ENCODE peak calls at places on chromosomes 12 and 14, in eight cellular contexts. R is stimulated activated CD8-positive, alpha-beta memory T cell treated with anti-CD3 and anti-CD28 coated beads, Interleukin-4, amount 100 ng/mL, for 1 hour; T is iPS-NIHi11; M is CD8-positive, alpha-beta T cell; F is bronchial epithelial cell; K is stimulated activated CD4-positive, alpha-beta T cell treated with anti-CD3 and anti-CD28 coated beads, Interleukin-2, amount 100 ng/mL, for 48 hours; O is lung; G is non-pigmented ciliary epithelial cell. P is an unnamed sample.

GRCh38 chr12:95998611-95999300 is 2.6 kb upstream of the HAL start:
- DNase-seq in M (peak; percentile 26), R (peak; percentile 4), T (peak; percentile 75), O (peak; percentile 36), G (peak; percentile 14), K (peak; percentile 9), F (peak; percentile 58), P (peak; percentile 82)

GRCh38 chr14:77903233-77903632 is 103.3 kb downstream of the ADCK1 start:
- DNase-seq in F (no peak), O (no peak), R (no peak), T (no peak), K (no peak), G (peak; percentile 2), M (no peak), P (peak; percentile 53)

GRCh38 chr14:38721822-38722431 is 381.1 kb downstream of the SEC23A start:
- DNase-seq in R (no peak), M (no peak), O (peak; percentile 51), T (peak; percentile 69), G (peak; percentile 15), K (peak; percentile 36), F (peak; percentile 46), P (peak; percentile 63)

GRCh38 chr12:1934831-1935230 is 16.4 kb upstream of the CACNA2D4 start:
- DNase-seq in M (no peak), K (no peak), O (no peak), G (no peak), R (no peak), F (no peak), T (no peak), P (no peak)

GRCh38 chr12:92539966-92540791 is 162.6 kb upstream of the PLEKHG7 start:
- DNase-seq in K (no peak), F (no peak), M (no peak), G (no peak), O (no peak), R (no peak), T (peak; percentile 17), P (peak; percentile 81)

GRCh38 chr14:51188566-51189185 is 51.4 kb upstream of the TMX1 start:
- DNase-seq in M (no peak), T (no peak), F (no peak), O (no peak), G (no peak), R (no peak), K (no peak), P (no peak)

GRCh38 chr14:36505892-36506731 is 13.9 kb downstream of the NKX2-1 start:
- DNase-seq in M (no peak), R (no peak), O (no peak), K (no peak), F (no peak), G (no peak), T (peak; percentile 42), P (no peak)

GRCh38 chr12:15728118-15728598 is 61.0 kb downstream of the EPS8 start:
- DNase-seq in G (peak; percentile 43), T (no peak), F (peak; percentile 43), M (no peak), O (no peak), R (no peak), K (no peak), P (no peak)

GRCh38 chr12:131332224-131332623 is 378.5 kb downstream of the ADGRD1 start:
- DNase-seq in K (no peak), G (no peak), T (no peak), F (no peak), O (no peak), R (no peak), M (no peak), P (no peak)

GRCh38 chr12:17372508-17372907 is 717.5 kb downstream of the RERGL start:
- DNase-seq in G (no peak), F (no peak), T (no peak), O (no peak), M (no peak), K (no peak), R (no peak), P (peak; percentile 91)

GRCh38 chr12:120199025-120199424 is 1.9 kb downstream of the RPLP0 start:
- DNase-seq in M (no peak), K (peak; percentile 18), T (no peak), O (no peak), F (no peak), R (no peak), G (no peak), P (no peak)

GRCh38 chr12:127785535-127785934 is 481.4 kb upstream of the TMEM132C start:
- DNase-seq in R (no peak), F (peak; percentile 1), M (no peak), G (peak; percentile 28), O (no peak), T (no peak), K (no peak), P (no peak)

GRCh38 chr14:54301349-54301748 is 95.5 kb upstream of the CDKN3 start:
- DNase-seq in K (no peak), F (no peak), R (no peak), G (no peak), O (no peak), T (no peak), M (no peak), P (no peak)